ENCODE peak calls at places on chromosomes 3 and 15, in eight cellular contexts. U, M, T, E, D, I, J and Z are unnamed samples.

GRCh38 chr3:115523467-115523866 is 99.8 kb upstream of the GAP43 start:
- DNase-seq in U (no peak), M (no peak), T (no peak), E (no peak), D (no peak), I (no peak), J (no peak), Z (no peak)

GRCh38 chr3:179100652-179101051 is 29.0 kb upstream of the ZMAT3 start:
- DNase-seq in U (no peak), M (no peak), T (no peak), E (no peak), D (no peak), I (no peak), J (peak; percentile 22), Z (no peak)

GRCh38 chr3:191282262-191283215 is 46.7 kb upstream of the CCDC50 start:
- DNase-seq in U (no peak), M (no peak), T (no peak), E (no peak), D (no peak), I (no peak), J (no peak), Z (no peak)

GRCh38 chr15:45468294-45468693 is 54.3 kb downstream of the SLC30A4 start:
- DNase-seq in U (no peak), M (no peak), T (no peak), E (no peak), D (no peak), I (no peak), J (no peak), Z (no peak)

GRCh38 chr3:69761896-69762789 is 22.9 kb downstream of the MITF start:
- DNase-seq in U (no peak), M (no peak), T (no peak), E (peak; percentile 53), D (no peak), I (no peak), J (peak; percentile 69), Z (no peak)

GRCh38 chr3:128488995-128489859 is 3.8 kb downstream of the GATA2 start:
- DNase-seq in U (no peak), M (no peak), T (no peak), E (peak; percentile 62), D (no peak), I (no peak), J (no peak), Z (peak; percentile 24)

GRCh38 chr3:188503647-188504046 is 349.7 kb downstream of the LPP start:
- DNase-seq in U (no peak), M (no peak), T (no peak), E (no peak), D (no peak), I (no peak), J (no peak), Z (no peak)

GRCh38 chr3:52022323-52023100 is 26.8 kb upstream of the RPL29 start:
- DNase-seq in U (peak; percentile 59), M (no peak), T (no peak), E (no peak), D (no peak), I (no peak), J (no peak), Z (no peak)

GRCh38 chr3:57081173-57081572 is 20.7 kb downstream of the SPATA12 start:
- DNase-seq in U (no peak), M (no peak), T (no peak), E (no peak), D (no peak), I (no peak), J (no peak), Z (no peak)

GRCh38 chr3:119600732-119601131 is 3.0 kb downstream of the PLA1A start:
- DNase-seq in U (no peak), M (no peak), T (no peak), E (no peak), D (no peak), I (no peak), J (no peak), Z (no peak)

GRCh38 chr3:193344471-193344870 is 34.1 kb downstream of the ATP13A5 start:
- DNase-seq in U (peak; percentile 74), M (no peak), T (no peak), E (no peak), D (no peak), I (no peak), J (no peak), Z (no peak)

GRCh38 chr15:62075595-62076279 is 9.0 kb downstream of the C2CD4A start:
- DNase-seq in U (no peak), M (no peak), T (no peak), E (peak; percentile 66), D (no peak), I (no peak), J (no peak), Z (no peak)

GRCh38 chr3:186821429-186822367 is 15.4 kb upstream of the RFC4 start:
- DNase-seq in U (peak; percentile 60), M (no peak), T (no peak), E (peak; percentile 81), D (no peak), I (no peak), J (peak; percentile 28), Z (peak; percentile 41)

GRCh38 chr15:64460737-64461576 is 579 bp downstream of the ZNF609 start:
- DNase-seq in U (peak; percentile 58), M (peak; percentile 29), T (peak; percentile 2), E (peak; percentile 83), D (no peak), I (peak; percentile 42), J (peak; percentile 75), Z (peak; percentile 15)

GRCh38 chr15:74904190-74904805 is 2.4 kb downstream of the FAM219B start:
- DNase-seq in U (no peak), M (no peak), T (no peak), E (no peak), D (no peak), I (no peak), J (no peak), Z (no peak)

GRCh38 chr15:65214010-65214409 is 2.7 kb upstream of the CILP start:
- DNase-seq in U (no peak), M (no peak), T (no peak), E (no peak), D (no peak), I (no peak), J (no peak), Z (no peak)

GRCh38 chr3:53677406-53677805 is 168.8 kb downstream of the CHDH start:
- DNase-seq in U (peak; percentile 2), M (no peak), T (no peak), E (no peak), D (no peak), I (no peak), J (no peak), Z (no peak)

GRCh38 chr15:91522609-91523332 is 330.7 kb upstream of the SLCO3A1 start:
- DNase-seq in U (peak; percentile 50), M (no peak), T (no peak), E (peak; percentile 41), D (no peak), I (no peak), J (peak; percentile 23), Z (no peak)

GRCh38 chr3:64098686-64099085 is 75.4 kb upstream of the PSMD6 start:
- DNase-seq in U (no peak), M (no peak), T (no peak), E (no peak), D (no peak), I (no peak), J (no peak), Z (no peak)

GRCh38 chr3:45972534-45973402 is 22.9 kb downstream of the FYCO1 start:
- DNase-seq in U (no peak), M (no peak), T (no peak), E (peak; percentile 92), D (no peak), I (no peak), J (peak; percentile 46), Z (no peak)

GRCh38 chr3:168996622-168997021 is 666.9 kb downstream of the MECOM start:
- DNase-seq in U (no peak), M (no peak), T (no peak), E (peak; percentile 31), D (no peak), I (no peak), J (no peak), Z (no peak)

GRCh38 chr3:12903000-12903800 is 61.8 kb upstream of the RPL32 start:
- DNase-seq in U (no peak), M (no peak), T (no peak), E (no peak), D (no peak), I (no peak), J (no peak), Z (no peak)

GRCh38 chr15:58473720-58474119 is 41.9 kb downstream of the LIPC start:
- DNase-seq in U (no peak), M (no peak), T (no peak), E (peak; percentile 91), D (no peak), I (no peak), J (peak; percentile 89), Z (no peak)